ENCODE peak calls at places on chromosomes 7 and 10, in seven cellular contexts. I, Y, K, Q, F, B and O are unnamed samples.
A peak's percentile ranks its signal among the peaks of the same experiment; 100 is the strongest.

GRCh38 chr7:98252655-98253054 is 623 bp upstream of the TECPR1 start:
- DNase-seq in Q (no peak), K (no peak), F (no peak), B (no peak), Y (no peak), I (no peak), O (no peak)

GRCh38 chr10:132957131-132957530 is 14.8 kb upstream of the CFAP46 start:
- DNase-seq in Q (no peak), F (no peak), K (no peak), Y (no peak), B (no peak), I (no peak), O (no peak)

GRCh38 chr10:31830887-31831286 is 97.7 kb downstream of the ARHGAP12 start:
- DNase-seq in F (no peak), I (no peak), K (no peak), Y (no peak), B (no peak), Q (no peak), O (no peak)

GRCh38 chr7:28298870-28299484 is 113.3 kb upstream of the CREB5 start:
- DNase-seq in Y (peak; percentile 79), Q (no peak), F (peak; percentile 74), B (peak; percentile 48), K (peak; percentile 52), I (no peak), O (peak; percentile 22)

GRCh38 chr10:125720002-125720382 is 483 bp downstream of the EDRF1 start:
- DNase-seq in Y (no peak), F (no peak), K (no peak), I (no peak), Q (no peak), B (no peak), O (no peak)

GRCh38 chr10:34994565-34995142 is 95.5 kb downstream of the CUL2 start:
- DNase-seq in Q (peak; percentile 24), Y (peak; percentile 73), I (peak; percentile 24), K (peak; percentile 61), B (peak; percentile 58), F (peak; percentile 91), O (peak; percentile 47)

GRCh38 chr10:69438531-69439349 is 12.5 kb upstream of the TSPAN15 start:
- DNase-seq in B (no peak), Q (no peak), Y (peak; percentile 39), K (no peak), I (no peak), F (no peak), O (no peak)

GRCh38 chr7:69708857-69709256 is 110.6 kb downstream of the AUTS2 start:
- DNase-seq in I (no peak), F (no peak), Y (no peak), Q (no peak), K (no peak), B (no peak), O (no peak)

GRCh38 chr7:131843862-131844261 is 287.4 kb upstream of the PODXL start:
- DNase-seq in Q (no peak), K (no peak), B (peak; percentile 30), I (no peak), F (no peak), Y (no peak), O (no peak)

GRCh38 chr7:101739757-101740398 is 77.5 kb upstream of the CUX1 start:
- DNase-seq in Q (no peak), Y (peak; percentile 43), B (peak; percentile 36), I (no peak), F (no peak), K (no peak), O (no peak)

GRCh38 chr7:38318803-38319416 is 45.5 kb upstream of the TARP start:
- DNase-seq in K (peak; percentile 54), Q (no peak), F (peak; percentile 81), B (peak; percentile 32), Y (peak; percentile 79), I (no peak), O (no peak)

GRCh38 chr7:68511281-68511680 is 1087.0 kb upstream of the AUTS2 start:
- DNase-seq in K (no peak), F (no peak), B (no peak), Y (no peak), Q (no peak), I (no peak), O (peak; percentile 2)

GRCh38 chr7:113548561-113548960 is 370.2 kb downstream of the PPP1R3A start:
- DNase-seq in B (no peak), F (no peak), Q (no peak), Y (no peak), K (no peak), I (no peak), O (no peak)

GRCh38 chr10:105656880-105657279 is 1015.8 kb downstream of the SORCS3 start:
- DNase-seq in I (no peak), F (no peak), B (no peak), K (no peak), Q (no peak), Y (no peak), O (no peak)

GRCh38 chr10:110437761-110438341 is 59.9 kb upstream of the DUSP5 start:
- DNase-seq in B (no peak), I (no peak), F (no peak), Q (no peak), Y (no peak), K (no peak), O (no peak)